ENCODE peak calls at places on chromosomes 6 and 20, in four cellular contexts. K is neuronal stem cell, G is ovary, N is GM06990. P is an unnamed sample.

GRCh38 chr20:25139061-25139705 is 56.3 kb upstream of the ENTPD6 start:
- DNase-seq in K (no peak), G (no peak), N (no peak), P (no peak)

GRCh38 chr6:168456907-168457771 is 16.2 kb downstream of the SMOC2 start:
- DNase-seq in K (no peak), G (no peak), N (no peak), P (no peak)

GRCh38 chr6:143205983-143206382 is 145.3 kb downstream of the AIG1 start:
- DNase-seq in K (no peak), G (no peak), N (no peak), P (no peak)

GRCh38 chr6:143772110-143772509 is 71.0 kb upstream of the LTV1 start:
- DNase-seq in K (no peak), G (no peak), N (no peak), P (no peak)

GRCh38 chr6:1871936-1872335 is 262.2 kb downstream of the FOXC1 start:
- DNase-seq in K (no peak), G (no peak), N (no peak), P (no peak)

GRCh38 chr6:143058987-143059386 is 1.7 kb upstream of the AIG1 start:
- DNase-seq in K (no peak), G (no peak), N (no peak), P (no peak)

GRCh38 chr6:139030539-139030938 is 2.0 kb downstream of the ABRACL start:
- DNase-seq in K (no peak), G (no peak), N (peak; percentile 37), P (no peak)

GRCh38 chr6:113858067-113858604 is 991 bp downstream of the MARCKS start:
- DNase-seq in K (peak; percentile 51), G (peak; percentile 55), N (peak; percentile 55), P (peak; percentile 43)

GRCh38 chr6:4220619-4221018 is 85.2 kb upstream of the ECI2 start:
- DNase-seq in K (no peak), G (no peak), N (no peak), P (no peak)

GRCh38 chr20:25361287-25361683 is 29.4 kb downstream of the ABHD12 start:
- DNase-seq in K (no peak), G (no peak), N (no peak), P (peak; percentile 29)

GRCh38 chr20:45629496-45630100 is at the start of gene WFDC10A:
- DNase-seq in K (peak; percentile 21), G (no peak), N (no peak), P (peak; percentile 48)

GRCh38 chr6:27091661-27092315 is 155.7 kb upstream of the PRSS16 start:
- DNase-seq in K (peak; percentile 37), G (no peak), N (peak; percentile 77), P (peak; percentile 81)

GRCh38 chr20:46852313-46852712 is 42.3 kb upstream of the EYA2 start:
- DNase-seq in K (no peak), G (no peak), N (no peak), P (no peak)

GRCh38 chr20:37276494-37277252 is 12.8 kb upstream of the MANBAL start:
- DNase-seq in K (no peak), G (peak; percentile 87), N (peak; percentile 49), P (peak; percentile 71)

GRCh38 chr20:61056136-61056535 is 195.9 kb upstream of the CDH4 start:
- DNase-seq in K (no peak), G (no peak), N (no peak), P (no peak)

GRCh38 chr20:37494301-37494700 is 26.7 kb upstream of the NNAT start:
- DNase-seq in K (no peak), G (no peak), N (peak; percentile 14), P (no peak)

GRCh38 chr20:23257106-23257761 is 93.4 kb upstream of the NXT1 start:
- DNase-seq in K (no peak), G (no peak), N (no peak), P (no peak)

GRCh38 chr6:75207211-75207984 is 1.5 kb upstream of the COL12A1 start:
- DNase-seq in K (peak; percentile 44), G (peak; percentile 22), N (peak; percentile 43), P (no peak)
- H3K4me3 ChIP-seq in K (no peak overlapping the region), G (no peak overlapping the region), N (no peak overlapping the region), P (no peak overlapping the region)

GRCh38 chr6:62670490-62671223 is 384.6 kb upstream of the KHDRBS2 start:
- DNase-seq in K (no peak), G (no peak), N (no peak), P (no peak)
- H3K36me3 ChIP-seq in K (no peaks in the 10 kb centered on the region), G (no peaks in the 10 kb centered on the region), N (no peaks in the 10 kb centered on the region), P (no peaks in the 10 kb centered on the region)

DNA sequence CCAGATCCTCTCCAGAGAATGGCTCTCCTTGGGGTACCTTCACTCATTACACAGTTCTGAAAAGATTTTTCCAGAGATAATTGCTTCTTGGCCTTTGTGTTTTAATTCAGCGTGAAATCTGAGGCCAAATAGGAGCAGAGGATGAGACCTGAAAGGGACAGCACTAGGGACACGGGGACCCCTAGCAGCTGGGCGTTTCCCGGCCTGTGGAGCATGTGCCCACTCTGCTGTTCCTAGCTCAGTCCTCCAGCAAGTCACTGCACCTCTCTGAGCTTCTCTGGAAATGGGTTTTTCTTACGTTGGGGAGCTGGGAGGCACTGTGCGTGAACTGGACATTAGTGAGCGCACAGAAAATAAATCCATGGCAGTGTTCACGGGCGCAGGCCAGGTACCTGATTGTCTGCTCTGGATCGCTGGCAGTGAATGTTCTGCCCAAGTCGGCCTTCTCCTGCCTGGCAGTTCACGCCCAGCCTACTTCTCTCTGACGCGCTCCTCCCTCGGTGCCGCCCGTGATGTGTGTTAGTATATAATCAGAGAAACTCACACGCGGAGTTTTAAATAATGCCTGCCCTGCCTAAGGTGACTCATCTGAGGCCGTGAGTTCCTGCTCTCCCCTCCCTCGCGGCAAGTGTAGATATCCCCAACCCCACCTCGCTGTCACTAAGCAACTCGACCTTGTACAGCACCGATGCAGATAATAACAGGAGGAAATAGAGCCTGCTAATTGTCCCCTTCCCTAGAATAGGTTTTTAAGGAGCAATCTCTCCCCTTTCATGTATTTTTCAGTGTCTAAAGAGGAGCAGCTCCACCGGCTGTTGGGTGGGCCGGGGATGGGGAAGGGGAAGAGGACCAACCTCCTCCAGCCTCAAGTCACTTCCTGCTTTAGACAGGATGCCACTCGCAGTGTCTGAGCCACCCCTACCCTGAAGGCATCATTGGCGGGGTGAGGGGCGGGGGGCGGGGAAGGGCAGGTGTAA is 2.7 kb upstream of the TUBB2A start:
- DNase-seq in K (no peak), G (no peak), N (no peak), P (no peak)
- H3K27me3 ChIP-seq in K (no peaks in the 10 kb centered on the region), G (no peaks in the 10 kb centered on the region), N (no peaks in the 10 kb centered on the region), P (no peaks in the 10 kb centered on the region)

GRCh38 chr6:25340421-25340820 is 61.2 kb downstream of the CARMIL1 start:
- DNase-seq in K (no peak), G (no peak), N (no peak), P (no peak)
- H3K4me3 ChIP-seq in K (no peak overlapping the region), G (no peak overlapping the region), N (no peak overlapping the region), P (no peak overlapping the region)

DNA sequence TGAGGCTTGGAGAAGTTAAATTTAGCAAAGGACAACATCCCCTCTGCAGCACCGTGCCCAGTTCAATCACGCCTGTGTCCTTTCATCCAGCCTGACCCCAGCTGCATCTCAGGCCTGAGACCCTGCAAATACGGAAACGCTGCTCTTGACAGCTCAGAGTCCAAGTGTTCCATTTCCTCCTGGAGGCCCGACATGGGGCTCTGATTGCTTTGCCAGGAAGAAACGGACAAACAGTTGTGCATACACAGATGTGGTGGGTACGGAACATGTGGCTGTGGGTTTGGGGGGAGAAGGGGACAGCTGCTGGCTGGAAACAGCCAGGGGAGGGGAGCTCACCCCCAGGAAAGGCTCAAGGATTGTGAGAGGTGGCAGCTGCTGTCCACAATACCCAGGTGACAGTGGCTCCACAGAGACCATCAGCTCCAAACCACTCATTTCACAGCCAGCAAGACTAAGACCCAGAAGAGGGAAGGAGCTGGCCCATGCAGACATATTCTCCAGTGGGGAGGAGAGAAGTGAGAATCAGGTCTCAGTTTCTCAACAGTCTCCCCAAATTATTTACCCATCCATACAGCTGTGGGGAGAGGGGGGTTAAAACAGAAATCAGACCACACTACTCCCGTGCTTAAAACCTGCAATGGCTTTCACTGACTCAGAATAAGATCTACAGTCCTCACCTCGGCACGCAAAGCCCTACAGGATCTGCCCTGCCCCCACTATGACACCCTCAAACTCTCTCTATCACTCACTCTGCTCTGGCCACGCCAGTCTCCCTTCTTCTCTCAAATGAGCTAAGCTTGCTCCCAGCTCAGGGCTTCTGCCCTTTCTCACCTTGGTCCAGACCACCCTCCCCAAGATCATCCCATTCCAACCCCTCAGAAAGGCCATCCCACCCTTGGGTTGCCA is 89.1 kb downstream of the PREX1 start:
- DNase-seq in K (no peak), G (no peak), N (peak; percentile 73), P (no peak)
- H3K36me3 ChIP-seq in K (peaks cover 100% of the 10 kb centered on the region), G (no peaks in the 10 kb centered on the region), N (peaks cover 48% of the 10 kb centered on the region), P (no peaks in the 10 kb centered on the region)

GRCh38 chr20:57753332-57754164 is 43.7 kb upstream of the PMEPA1 start:
- DNase-seq in K (no peak), G (no peak), N (no peak), P (no peak)
- H3K27me3 ChIP-seq in K (no peaks in the 10 kb centered on the region), G (no peaks in the 10 kb centered on the region), N (no peaks in the 10 kb centered on the region), P (no peaks in the 10 kb centered on the region)